ENCODE peak calls at places on chromosomes 7 and 10, in six cellular contexts. Y is MCF 10A, R is A549, H is Calu3, M is brain microvascular endothelial cell, T is AG09319. N is an unnamed sample.

GRCh38 chr7:70660154-70660818 is 471.7 kb upstream of the GALNT17 start:
- DNase-seq in M (no peak), H (no peak), Y (no peak), T (no peak), R (no peak), N (no peak)

GRCh38 chr10:129955591-129956284 is 8.3 kb downstream of the EBF3 start:
- DNase-seq in M (no peak), Y (no peak), H (peak), R (peak), T (no peak), N (no peak)

GRCh38 chr7:116525298-116525912 is 569 bp downstream of the CAV1 start:
- DNase-seq in R (peak), T (no peak), M (no peak), H (peak), Y (peak), N (peak)

GRCh38 chr7:134787064-134787463 is 7.6 kb downstream of the CALD1 start:
- DNase-seq in Y (no peak), M (no peak), T (no peak), H (no peak), R (no peak), N (no peak)

GRCh38 chr10:114996542-114996941 is 58.5 kb downstream of the TRUB1 start:
- DNase-seq in H (no peak), T (no peak), M (peak), Y (no peak), R (no peak), N (no peak)

GRCh38 chr7:40873248-40873647 is 738.4 kb downstream of the SUGCT start:
- DNase-seq in H (no peak), R (no peak), T (no peak), M (no peak), Y (no peak), N (no peak)

GRCh38 chr10:69572159-69573055 is 815 bp downstream of the NEUROG3 start:
- DNase-seq in H (no peak), R (no peak), Y (no peak), M (no peak), T (no peak), N (no peak)

GRCh38 chr7:126845331-126845730 is 407.4 kb downstream of the GRM8 start:
- DNase-seq in R (no peak), H (no peak), M (no peak), Y (no peak), T (no peak), N (no peak)

GRCh38 chr7:76233538-76234281 is 32.0 kb downstream of the SRRM3 start:
- DNase-seq in M (no peak), Y (no peak), T (no peak), H (no peak), R (peak), N (no peak)

GRCh38 chr10:3132036-3133025 is 40.3 kb downstream of the PITRM1 start:
- DNase-seq in Y (peak), M (no peak), T (no peak), R (no peak), H (no peak), N (no peak)

GRCh38 chr7:33418251-33418701 is 288.9 kb downstream of the BBS9 start:
- DNase-seq in Y (no peak), T (no peak), H (no peak), M (peak), R (no peak), N (peak)

GRCh38 chr10:87734987-87735827 is 75.5 kb downstream of the PAPSS2 start:
- DNase-seq in Y (peak), T (peak), H (peak), R (peak), M (peak), N (peak)

GRCh38 chr7:101159696-101160674 is 5.4 kb downstream of the VGF start:
- DNase-seq in T (no peak), Y (peak), R (no peak), M (no peak), H (no peak), N (no peak)

GRCh38 chr10:6025683-6026225 is 36.4 kb downstream of the IL2RA start:
- DNase-seq in H (no peak), R (no peak), T (no peak), Y (no peak), M (no peak), N (no peak)

GRCh38 chr7:124263232-124263827 is 230.5 kb upstream of the TMEM229A start:
- DNase-seq in T (no peak), M (no peak), R (peak), H (peak), Y (peak), N (no peak)

GRCh38 chr7:99422625-99423024 is 13.9 kb downstream of the BUD31 start:
- DNase-seq in H (no peak), Y (no peak), T (no peak), R (no peak), M (no peak), N (no peak)

GRCh38 chr7:47941136-47941844 is 7.0 kb downstream of the PKD1L1 start:
- DNase-seq in H (no peak), R (no peak), T (no peak), M (peak), Y (peak), N (no peak)

GRCh38 chr7:142389544-142389943 is 131.7 kb upstream of the PRSS58 start:
- DNase-seq in R (no peak), Y (no peak), M (no peak), T (no peak), H (no peak), N (no peak)

GRCh38 chr7:142385528-142386340 is 127.9 kb upstream of the PRSS58 start:
- DNase-seq in R (peak), H (peak), M (peak), T (peak), Y (peak), N (peak)

DNA sequence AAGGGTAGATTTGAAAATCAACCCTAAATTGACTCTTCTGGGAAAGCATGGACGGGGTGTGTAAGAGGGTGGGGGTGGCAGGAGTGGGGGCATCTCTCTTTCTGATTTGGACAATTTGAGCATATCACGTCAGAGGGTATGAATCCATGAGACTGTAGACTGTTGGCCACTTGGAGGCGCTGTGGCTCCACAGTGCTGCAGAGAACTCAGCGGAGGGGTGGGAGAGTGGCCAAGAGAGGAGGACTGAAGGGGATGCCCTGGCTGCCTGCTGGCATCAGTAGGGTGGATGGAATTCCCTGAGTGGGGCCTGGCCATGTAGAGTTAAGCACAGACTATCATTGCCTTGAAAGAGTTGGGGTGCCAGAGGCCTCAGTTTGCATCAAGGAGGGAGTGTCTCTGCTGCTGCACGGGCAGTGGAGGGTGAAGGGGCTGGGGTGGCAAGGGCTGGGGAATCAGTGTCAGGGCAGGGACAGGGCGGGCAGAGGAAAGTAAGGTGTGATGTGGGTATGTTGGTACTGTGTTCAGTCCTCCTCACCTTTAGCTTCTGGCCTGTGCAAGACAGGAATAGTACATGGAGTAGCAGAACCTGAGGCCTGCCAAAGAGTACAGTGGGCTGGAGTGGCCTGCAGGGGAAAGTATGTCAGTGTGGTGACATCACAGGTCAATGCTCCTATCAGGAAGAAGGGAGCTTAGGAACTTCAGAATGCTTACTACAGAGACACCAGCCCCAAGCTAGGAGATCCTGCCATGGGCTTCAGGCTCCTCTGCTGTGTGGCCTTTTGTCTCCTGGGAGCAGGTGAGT is 133.5 kb upstream of the PRSS58 start:
- DNase-seq in T (no peak), H (no peak), R (no peak), Y (peak), M (peak), N (peak)
- TF ChIP-seq CTCF in T (peak), H (no peak), R (no peak), Y (peak), M (peak), N (peak)

GRCh38 chr7:44068054-44068453 is 2.7 kb upstream of the PGAM2 start:
- DNase-seq in M (no peak), T (no peak), R (no peak), Y (no peak), H (no peak), N (no peak)
- TF ChIP-seq CTCF in M (no peak), T (no peak), R (no peak), Y (no peak), H (no peak), N (no peak)

GRCh38 chr7:51316262-51316665 is 345 bp downstream of the COBL start:
- DNase-seq in H (peak), T (no peak), M (no peak), R (peak), Y (peak), N (no peak)
- TF ChIP-seq CTCF in H (peak), T (no peak), M (no peak), R (peak), Y (peak), N (no peak)

DNA sequence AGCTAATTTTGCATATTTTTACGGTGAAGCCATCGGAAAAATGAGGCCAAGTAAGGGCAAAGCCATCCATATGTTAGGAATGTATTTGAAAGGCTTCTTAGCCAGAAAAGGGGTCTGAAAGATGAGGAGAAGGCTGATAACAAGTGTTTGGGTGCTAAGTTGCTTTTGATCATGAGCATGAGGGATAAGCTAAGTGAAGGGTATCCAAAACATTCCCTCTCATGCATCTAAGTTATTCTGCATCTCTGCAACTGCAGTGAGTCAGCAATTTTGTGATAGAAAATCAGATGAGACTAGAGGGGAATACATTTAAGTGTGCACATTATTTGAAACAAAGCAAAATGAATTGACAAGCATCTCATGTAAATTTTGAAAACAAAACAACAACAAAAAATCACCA is 282.8 kb downstream of the GPR158 start:
- DNase-seq in Y (no peak), T (no peak), R (no peak), M (no peak), H (no peak), N (no peak)
- TF ChIP-seq CTCF in Y (no peak), T (no peak), R (no peak), M (no peak), H (no peak), N (no peak)

GRCh38 chr10:98852686-98853085 is 383.0 kb downstream of the HPSE2 start:
- DNase-seq in M (no peak), R (peak), H (no peak), Y (no peak), T (no peak), N (no peak)
- TF ChIP-seq CTCF in M (no peak), R (no peak), H (no peak), Y (no peak), T (no peak), N (peak)